ENCODE peak calls at places on chromosomes 4 and X, in five cellular contexts. One of them, this sample, is unnamed.

GRCh38 chrX:153635788-153636668 is 11.0 kb upstream of the DUSP9 start:
- DNase-seq in heart right ventricle: no peak
- DNase-seq in astrocyte of the spinal cord: no peak
- DNase-seq in cardiac muscle cell: no peak
- DNase-seq in fibroblast of the aortic adventitia: no peak
- DNase-seq in this sample: no peak

GRCh38 chr4:108115168-108115526 is 53.6 kb downstream of the LEF1 start:
- DNase-seq in fibroblast of the aortic adventitia: no peak
- DNase-seq in astrocyte of the spinal cord: no peak
- DNase-seq in cardiac muscle cell: no peak
- DNase-seq in heart right ventricle: no peak
- DNase-seq in this sample: no peak

GRCh38 chr4:95510145-95510544 is 38.6 kb downstream of the UNC5C start:
- DNase-seq in heart right ventricle: no peak
- DNase-seq in cardiac muscle cell: peak; percentile 63
- DNase-seq in fibroblast of the aortic adventitia: peak; percentile 45
- DNase-seq in astrocyte of the spinal cord: peak; percentile 49
- DNase-seq in this sample: no peak

GRCh38 chr4:15531792-15532191 is 62.1 kb downstream of the CC2D2A start:
- DNase-seq in heart right ventricle: no peak
- DNase-seq in cardiac muscle cell: no peak
- DNase-seq in astrocyte of the spinal cord: no peak
- DNase-seq in fibroblast of the aortic adventitia: no peak
- DNase-seq in this sample: no peak

GRCh38 chrX:118226060-118226428 is 109.4 kb upstream of the KLHL13 start:
- DNase-seq in astrocyte of the spinal cord: no peak
- DNase-seq in fibroblast of the aortic adventitia: peak; percentile 16
- DNase-seq in heart right ventricle: no peak
- DNase-seq in cardiac muscle cell: peak; percentile 16
- DNase-seq in this sample: no peak

GRCh38 chr4:26076896-26077295 is 162.9 kb downstream of the SMIM20 start:
- DNase-seq in fibroblast of the aortic adventitia: peak; percentile 38
- DNase-seq in heart right ventricle: no peak
- DNase-seq in cardiac muscle cell: no peak
- DNase-seq in astrocyte of the spinal cord: no peak
- DNase-seq in this sample: no peak

GRCh38 chr4:89572224-89572858 is 264.6 kb downstream of the SNCA start:
- DNase-seq in astrocyte of the spinal cord: peak; percentile 18
- DNase-seq in cardiac muscle cell: peak; percentile 29
- DNase-seq in fibroblast of the aortic adventitia: no peak
- DNase-seq in heart right ventricle: no peak
- DNase-seq in this sample: peak; percentile 77

GRCh38 chr4:109916003-109916399 is 3.3 kb downstream of the EGF start:
- DNase-seq in cardiac muscle cell: no peak
- DNase-seq in astrocyte of the spinal cord: no peak
- DNase-seq in fibroblast of the aortic adventitia: no peak
- DNase-seq in heart right ventricle: no peak
- DNase-seq in this sample: no peak

GRCh38 chr4:123676550-123677229 is 280.1 kb downstream of the SPRY1 start:
- DNase-seq in astrocyte of the spinal cord: no peak
- DNase-seq in fibroblast of the aortic adventitia: no peak
- DNase-seq in cardiac muscle cell: no peak
- DNase-seq in heart right ventricle: no peak
- DNase-seq in this sample: no peak

GRCh38 chr4:173998471-173999144 is 284.9 kb downstream of the FBXO8 start:
- DNase-seq in cardiac muscle cell: no peak
- DNase-seq in heart right ventricle: no peak
- DNase-seq in astrocyte of the spinal cord: no peak
- DNase-seq in fibroblast of the aortic adventitia: no peak
- DNase-seq in this sample: no peak

GRCh38 chr4:77376788-77377460 is 219.9 kb downstream of the CCNG2 start:
- DNase-seq in heart right ventricle: no peak
- DNase-seq in fibroblast of the aortic adventitia: no peak
- DNase-seq in astrocyte of the spinal cord: no peak
- DNase-seq in cardiac muscle cell: no peak
- DNase-seq in this sample: no peak
- TF ChIP-seq CTCF in heart right ventricle: no peak
- TF ChIP-seq CTCF in fibroblast of the aortic adventitia: no peak
- TF ChIP-seq CTCF in astrocyte of the spinal cord: no peak
- TF ChIP-seq CTCF in cardiac muscle cell: no peak
- TF ChIP-seq CTCF in this sample: no peak

GRCh38 chr4:112279882-112280315 is 5.8 kb downstream of the TIFA start:
- DNase-seq in cardiac muscle cell: peak; percentile 11
- DNase-seq in astrocyte of the spinal cord: no peak
- DNase-seq in fibroblast of the aortic adventitia: no peak
- DNase-seq in heart right ventricle: no peak
- DNase-seq in this sample: no peak
- H3K4me3 ChIP-seq in cardiac muscle cell: no peak overlapping the region
- H3K4me3 ChIP-seq in astrocyte of the spinal cord: no peak overlapping the region
- H3K4me3 ChIP-seq in fibroblast of the aortic adventitia: no peak overlapping the region
- H3K4me3 ChIP-seq in heart right ventricle: no peak overlapping the region
- H3K4me3 ChIP-seq in this sample: no peak overlapping the region

GRCh38 chr4:1015179-1015578 is 3.8 kb downstream of the FGFRL1 start:
- DNase-seq in heart right ventricle: no peak
- DNase-seq in cardiac muscle cell: no peak
- DNase-seq in astrocyte of the spinal cord: no peak
- DNase-seq in fibroblast of the aortic adventitia: no peak
- DNase-seq in this sample: no peak
- TF ChIP-seq CTCF in heart right ventricle: no peak
- TF ChIP-seq CTCF in cardiac muscle cell: no peak
- TF ChIP-seq CTCF in astrocyte of the spinal cord: peak; percentile 53
- TF ChIP-seq CTCF in fibroblast of the aortic adventitia: no peak
- TF ChIP-seq CTCF in this sample: peak; percentile 57

GRCh38 chrX:71053217-71053621 is 14.9 kb downstream of the SNX12 start:
- DNase-seq in fibroblast of the aortic adventitia: no peak
- DNase-seq in astrocyte of the spinal cord: peak; percentile 19
- DNase-seq in cardiac muscle cell: peak; percentile 48
- DNase-seq in heart right ventricle: peak; percentile 28
- DNase-seq in this sample: no peak
- H3K4me3 ChIP-seq in fibroblast of the aortic adventitia: no peak overlapping the region
- H3K4me3 ChIP-seq in astrocyte of the spinal cord: peak overlapping the region; percentile 31
- H3K4me3 ChIP-seq in cardiac muscle cell: peak overlapping the region; percentile 13
- H3K4me3 ChIP-seq in heart right ventricle: peak overlapping the region; percentile 13
- H3K4me3 ChIP-seq in this sample: no peak overlapping the region

DNA sequence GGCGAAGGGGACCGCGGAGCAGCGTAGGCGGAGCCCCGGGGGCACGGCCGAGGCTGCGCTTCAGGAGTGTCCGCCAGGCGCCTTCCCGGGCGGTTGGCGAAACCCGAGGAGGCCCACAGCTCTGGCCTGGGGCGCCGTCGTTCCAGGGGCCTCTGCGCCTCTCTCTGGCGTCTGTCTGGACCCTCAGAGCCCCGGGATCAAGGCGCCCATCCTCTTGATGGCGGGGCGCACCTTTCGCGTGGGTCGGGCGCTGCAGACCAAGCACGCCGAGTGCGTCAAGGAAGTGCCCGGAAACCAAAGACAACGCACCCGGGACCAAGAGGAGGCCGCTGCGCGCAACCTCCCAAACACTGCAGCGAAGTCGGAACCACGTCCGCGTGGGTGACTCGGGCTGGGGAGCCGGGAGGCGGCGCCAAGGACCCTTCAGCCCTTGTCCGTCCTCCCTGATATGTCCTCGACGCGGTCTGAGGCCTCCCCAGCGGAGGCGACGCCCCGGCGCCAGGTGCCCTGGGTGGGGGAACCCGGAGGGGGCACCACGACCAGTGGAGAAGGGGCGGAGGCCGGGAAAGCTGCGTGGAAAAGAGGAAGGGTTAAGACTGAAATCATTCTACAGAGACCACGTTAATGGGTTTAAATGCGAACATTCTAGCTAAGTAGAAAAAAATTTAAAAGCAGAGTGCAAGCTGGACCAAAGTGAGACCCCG is 9.9 kb downstream of the HMX1 start:
- DNase-seq in heart right ventricle: no peak
- DNase-seq in cardiac muscle cell: no peak
- DNase-seq in fibroblast of the aortic adventitia: no peak
- DNase-seq in astrocyte of the spinal cord: no peak
- DNase-seq in this sample: no peak
- TF ChIP-seq CTCF in heart right ventricle: no peak
- TF ChIP-seq CTCF in cardiac muscle cell: no peak
- TF ChIP-seq CTCF in fibroblast of the aortic adventitia: no peak
- TF ChIP-seq CTCF in astrocyte of the spinal cord: no peak
- TF ChIP-seq CTCF in this sample: no peak

GRCh38 chrX:135975421-135975820 is 1.6 kb upstream of the MMGT1 start:
- DNase-seq in astrocyte of the spinal cord: no peak
- DNase-seq in cardiac muscle cell: no peak
- DNase-seq in heart right ventricle: no peak
- DNase-seq in fibroblast of the aortic adventitia: no peak
- DNase-seq in this sample: no peak

GRCh38 chrX:135977611-135978010 is 3.8 kb upstream of the MMGT1 start:
- DNase-seq in fibroblast of the aortic adventitia: no peak
- DNase-seq in astrocyte of the spinal cord: peak; percentile 12
- DNase-seq in cardiac muscle cell: no peak
- DNase-seq in heart right ventricle: no peak
- DNase-seq in this sample: no peak

GRCh38 chrX:135973025-135973547 is 702 bp downstream of the MMGT1 start:
- DNase-seq in fibroblast of the aortic adventitia: peak; percentile 30
- DNase-seq in astrocyte of the spinal cord: peak; percentile 8
- DNase-seq in cardiac muscle cell: peak; percentile 19
- DNase-seq in heart right ventricle: no peak
- DNase-seq in this sample: no peak

GRCh38 chrX:135973548-135974278 is at the start of gene MMGT1:
- DNase-seq in astrocyte of the spinal cord: peak; percentile 88
- DNase-seq in heart right ventricle: peak; percentile 84
- DNase-seq in fibroblast of the aortic adventitia: peak; percentile 84
- DNase-seq in cardiac muscle cell: peak; percentile 88
- DNase-seq in this sample: peak; percentile 27

GRCh38 chrX:135974279-135974856 is 580 bp upstream of the MMGT1 start:
- DNase-seq in heart right ventricle: peak; percentile 77
- DNase-seq in cardiac muscle cell: peak; percentile 86
- DNase-seq in astrocyte of the spinal cord: peak; percentile 55
- DNase-seq in fibroblast of the aortic adventitia: peak; percentile 60
- DNase-seq in this sample: no peak
- H3K4me3 ChIP-seq in heart right ventricle: peak overlapping the region; percentile 31
- H3K4me3 ChIP-seq in cardiac muscle cell: peak overlapping the region; percentile 14
- H3K4me3 ChIP-seq in astrocyte of the spinal cord: peak overlapping the region; percentile 18
- H3K4me3 ChIP-seq in fibroblast of the aortic adventitia: peak overlapping the region; percentile 60
- H3K4me3 ChIP-seq in this sample: peak overlapping the region; percentile 50

DNA sequence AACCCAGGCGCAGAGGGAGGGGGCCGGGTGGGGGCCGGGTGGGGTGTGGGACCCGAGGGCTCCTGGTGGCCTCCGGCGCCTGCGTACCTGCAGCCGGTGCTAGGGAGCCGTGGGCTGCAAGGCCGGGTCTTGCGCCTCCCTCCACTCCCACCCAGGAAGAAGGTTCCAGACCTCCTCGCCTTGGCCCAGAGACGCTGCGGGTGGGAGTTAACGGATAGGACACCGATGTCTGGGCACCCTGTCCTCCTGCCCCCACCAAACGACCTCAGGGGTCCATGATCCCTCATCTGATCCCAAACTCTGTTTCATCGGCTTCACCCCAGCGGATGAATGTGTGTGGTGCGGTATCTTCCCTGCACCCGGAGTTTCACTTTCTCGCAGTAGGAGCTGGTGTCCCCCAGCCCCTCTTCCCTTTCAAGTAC is 927 bp downstream of the MSX1 start:
- DNase-seq in astrocyte of the spinal cord: peak; percentile 37
- DNase-seq in fibroblast of the aortic adventitia: peak; percentile 48
- DNase-seq in heart right ventricle: no peak
- DNase-seq in cardiac muscle cell: peak; percentile 26
- DNase-seq in this sample: no peak
- TF ChIP-seq CTCF in astrocyte of the spinal cord: no peak
- TF ChIP-seq CTCF in fibroblast of the aortic adventitia: peak; percentile 30
- TF ChIP-seq CTCF in heart right ventricle: no peak
- TF ChIP-seq CTCF in cardiac muscle cell: no peak
- TF ChIP-seq CTCF in this sample: no peak

DNA sequence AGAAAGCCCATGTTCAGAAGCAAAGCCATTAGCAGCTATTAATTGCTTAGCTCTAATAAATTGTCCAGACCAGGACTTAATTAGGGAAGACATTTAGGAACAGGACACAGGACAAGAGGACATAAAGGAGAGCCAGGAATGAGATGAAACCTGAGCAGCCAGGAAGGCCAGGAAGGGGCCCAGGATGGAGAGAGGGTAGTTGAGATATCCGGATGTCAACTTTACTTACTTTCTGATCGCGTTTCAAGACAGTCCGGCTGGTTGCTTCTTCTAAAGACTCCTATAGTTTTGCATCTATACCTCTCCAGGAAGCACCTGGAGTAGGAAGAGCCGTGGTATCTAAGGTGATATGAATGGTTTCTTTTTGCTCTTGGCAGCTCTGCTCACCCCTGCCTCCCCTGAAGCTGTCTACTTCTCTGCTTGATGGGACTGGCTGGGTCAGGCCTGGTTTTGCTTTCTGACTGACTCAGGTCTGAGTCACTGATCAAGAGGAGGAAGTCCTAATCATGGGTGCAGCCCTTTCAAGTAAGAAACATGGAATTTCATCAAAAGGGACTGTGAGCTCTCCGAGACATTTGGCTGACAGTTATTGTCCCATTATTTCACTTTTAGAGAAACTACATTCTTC is 733.3 kb downstream of the RPA4 start:
- DNase-seq in fibroblast of the aortic adventitia: peak; percentile 53
- DNase-seq in cardiac muscle cell: peak; percentile 63
- DNase-seq in heart right ventricle: no peak
- DNase-seq in astrocyte of the spinal cord: peak; percentile 62
- DNase-seq in this sample: peak; percentile 17
- H3K4me3 ChIP-seq in fibroblast of the aortic adventitia: no peak overlapping the region
- H3K4me3 ChIP-seq in cardiac muscle cell: no peak overlapping the region
- H3K4me3 ChIP-seq in heart right ventricle: no peak overlapping the region
- H3K4me3 ChIP-seq in astrocyte of the spinal cord: no peak overlapping the region
- H3K4me3 ChIP-seq in this sample: no peak overlapping the region

DNA sequence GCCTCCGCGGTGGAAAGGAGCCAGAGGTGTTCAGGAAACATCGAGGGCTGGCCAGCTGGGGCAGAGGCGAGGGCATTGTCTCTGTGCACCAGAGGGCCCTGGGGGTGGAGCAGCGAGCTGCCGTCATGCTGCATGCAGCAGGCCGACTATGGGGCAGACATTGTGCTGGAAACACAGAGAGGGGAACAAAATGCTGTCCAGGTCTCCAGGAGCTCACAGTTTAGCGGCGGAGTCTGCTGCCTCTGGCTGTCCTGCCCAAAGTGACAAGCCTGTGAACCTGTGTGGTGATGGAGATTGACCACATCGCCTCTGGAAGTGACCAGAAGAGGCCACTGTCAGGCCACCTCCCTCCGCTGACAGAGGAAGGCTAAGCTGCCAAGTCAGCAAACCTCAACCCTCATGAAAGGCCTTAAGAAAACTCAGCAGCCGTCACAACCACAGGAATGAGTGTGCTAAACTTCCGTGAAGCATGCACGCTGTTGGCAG is 20.1 kb upstream of the SASH3 start:
- DNase-seq in astrocyte of the spinal cord: peak; percentile 89
- DNase-seq in cardiac muscle cell: peak; percentile 92
- DNase-seq in fibroblast of the aortic adventitia: peak; percentile 84
- DNase-seq in heart right ventricle: peak; percentile 35
- DNase-seq in this sample: peak; percentile 29
- TF ChIP-seq CTCF in astrocyte of the spinal cord: peak; percentile 13
- TF ChIP-seq CTCF in cardiac muscle cell: peak; percentile 8
- TF ChIP-seq CTCF in fibroblast of the aortic adventitia: no peak
- TF ChIP-seq CTCF in heart right ventricle: peak; percentile 20
- TF ChIP-seq CTCF in this sample: no peak

This sample was measured in retinal pigment epithelial cell.